ENCODE peak calls at places on chromosome 5, in four cellular contexts. A is tibial nerve, X is GM12865, R is fibroblast of villous mesenchyme. W is an unnamed sample.

GRCh38 chr5:14560091-14560595 is 21.4 kb upstream of the OTULINL start:
- DNase-seq in A (no peak), X (no peak), R (no peak), W (no peak)

GRCh38 chr5:116671211-116671736 is 96.7 kb upstream of the SEMA6A start:
- DNase-seq in A (no peak), X (peak; percentile 87), R (no peak), W (no peak)

GRCh38 chr5:142015781-142016533 is 3.1 kb upstream of the GNPDA1 start:
- DNase-seq in A (no peak), X (peak; percentile 28), R (peak; percentile 27), W (peak; percentile 63)

GRCh38 chr5:53994148-53994547 is 316.2 kb downstream of the ARL15 start:
- DNase-seq in A (no peak), X (no peak), R (peak; percentile 75), W (peak; percentile 57)

GRCh38 chr5:159899067-159900049 is 16.9 kb upstream of the ADRA1B start:
- DNase-seq in A (no peak), X (no peak), R (peak; percentile 81), W (peak; percentile 67)

GRCh38 chr5:142412581-142412980 is 87.8 kb upstream of the SPRY4 start:
- DNase-seq in A (no peak), X (no peak), R (no peak), W (no peak)

GRCh38 chr5:174119386-174119785 is 73.9 kb downstream of the NSG2 start:
- DNase-seq in A (no peak), X (no peak), R (no peak), W (no peak)

GRCh38 chr5:180170810-180171567 is 38.0 kb downstream of the RASGEF1C start:
- DNase-seq in A (no peak), X (no peak), R (no peak), W (no peak)

GRCh38 chr5:144134181-144134827 is 36.2 kb downstream of the YIPF5 start:
- DNase-seq in A (no peak), X (no peak), R (no peak), W (no peak)

GRCh38 chr5:35229076-35230042 is 928 bp downstream of the PRLR start:
- DNase-seq in A (no peak), X (peak; percentile 50), R (peak; percentile 9), W (no peak)

GRCh38 chr5:35233121-35233520 is 2.8 kb upstream of the PRLR start:
- DNase-seq in A (no peak), X (no peak), R (no peak), W (no peak)

GRCh38 chr5:35232124-35232523 is 1.8 kb upstream of the PRLR start:
- DNase-seq in A (no peak), X (no peak), R (no peak), W (no peak)

GRCh38 chr5:35228304-35228703 is 2.0 kb downstream of the PRLR start:
- DNase-seq in A (no peak), X (no peak), R (no peak), W (no peak)

GRCh38 chr5:35230043-35230611 is at the start of gene PRLR:
- DNase-seq in A (no peak), X (peak; percentile 17), R (peak; percentile 74), W (peak; percentile 13)
- H3K4me3 ChIP-seq in A (peak within 1 kb of the TSS; percentile 65), X (peak within 1 kb of the TSS; percentile 65), R (peak within 1 kb of the TSS; percentile 54), W (peak within 1 kb of the TSS; percentile 13)

GRCh38 chr5:135436856-135437795 is 10.0 kb downstream of the DCANP1 start:
- DNase-seq in A (no peak), X (peak; percentile 8), R (no peak), W (peak; percentile 13)

GRCh38 chr5:135433626-135434426 is 13.3 kb downstream of the DCANP1 start:
- DNase-seq in A (no peak), X (no peak), R (peak; percentile 66), W (no peak)

GRCh38 chr5:135432113-135432512 is 15.0 kb downstream of the DCANP1 start:
- DNase-seq in A (no peak), X (no peak), R (no peak), W (no peak)

GRCh38 chr5:135435467-135436330 is 11.4 kb downstream of the DCANP1 start:
- DNase-seq in A (no peak), X (no peak), R (no peak), W (no peak)

GRCh38 chr5:135434591-135435466 is 12.3 kb downstream of the DCANP1 start:
- DNase-seq in A (no peak), X (no peak), R (peak; percentile 59), W (no peak)
- TF ChIP-seq CTCF in A (no peak), X (no peak), R (no peak), W (no peak)

DNA sequence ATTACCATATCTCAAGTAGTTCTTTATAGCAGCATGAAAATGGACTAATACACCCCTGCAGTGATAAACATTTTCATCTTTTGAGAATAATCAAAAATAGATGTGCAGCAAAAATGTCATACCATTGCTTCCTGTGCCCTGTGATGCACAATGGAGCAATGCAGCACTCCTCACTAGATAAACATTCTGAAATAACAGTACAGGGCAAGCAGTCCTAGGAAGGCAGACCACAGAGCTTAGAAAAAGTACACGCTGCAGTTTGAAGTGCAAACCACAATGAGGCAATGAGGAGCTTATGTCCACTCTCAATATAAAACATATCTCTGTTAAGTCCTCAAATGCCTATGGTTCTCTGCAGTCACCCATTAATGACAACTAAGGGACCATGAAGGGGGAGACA is 367.6 kb downstream of the PDE4D start:
- DNase-seq in A (no peak), X (no peak), R (peak; percentile 54), W (peak; percentile 94)
- H3K4me3 ChIP-seq in A (no peak overlapping the region), X (no peak overlapping the region), R (no peak overlapping the region), W (no peak overlapping the region)

DNA sequence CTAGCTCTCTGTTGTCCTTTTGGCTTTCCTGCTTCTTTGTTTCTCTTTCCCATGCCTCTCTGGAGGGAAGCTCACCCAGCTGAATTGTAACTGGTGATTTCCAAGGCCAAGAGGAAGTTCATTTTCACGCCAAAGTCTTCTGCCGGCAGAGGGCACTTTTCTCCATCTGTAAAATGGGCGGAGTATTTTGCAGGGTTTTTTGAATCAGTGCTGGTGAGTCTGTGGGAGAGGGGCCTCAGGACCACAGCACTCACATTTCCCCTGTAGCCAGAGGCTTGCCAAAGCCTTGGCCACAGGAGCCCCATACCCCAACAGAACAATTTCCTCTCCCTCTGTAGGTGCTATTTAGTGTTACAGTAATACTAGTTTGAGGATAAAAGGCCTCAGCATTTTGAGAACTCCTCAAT is 42.3 kb upstream of the MATR3 start:
- DNase-seq in A (no peak), X (peak; percentile 70), R (no peak), W (no peak)
- TF ChIP-seq CTCF in A (no peak), X (peak; percentile 59), R (no peak), W (peak; percentile 17)

DNA sequence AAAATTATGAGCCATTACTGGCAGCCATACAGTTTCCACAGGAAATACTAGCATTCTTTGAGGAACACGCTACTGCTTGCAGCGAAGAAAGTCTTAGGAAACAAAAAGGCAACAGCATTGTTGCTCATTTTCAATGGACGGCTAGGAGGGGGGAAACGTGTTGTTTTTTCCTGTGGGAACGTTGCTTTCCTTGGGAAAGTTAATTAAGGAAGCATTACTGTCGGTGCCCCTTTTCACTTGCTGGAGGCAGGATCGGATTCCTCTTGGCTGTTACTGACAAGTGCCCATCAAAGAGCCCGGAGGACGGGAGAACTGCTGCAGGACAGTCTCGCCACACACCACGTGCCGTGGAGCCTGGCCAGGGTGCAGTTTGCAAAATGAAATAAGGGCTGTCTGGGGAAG is 965 bp downstream of the SNCAIP start:
- DNase-seq in A (no peak), X (no peak), R (peak; percentile 34), W (peak; percentile 20)
- H3K4me3 ChIP-seq in A (peak overlapping the region; percentile 75), X (no peak overlapping the region), R (peak overlapping the region; percentile 75), W (peak overlapping the region; percentile 68)